ENCODE peak calls at places on chromosomes 2 and 18, in eight cellular contexts. A is heart left ventricle, P is K562, J is upper lobe of right lung, Z is psoas muscle, T is GM23338, H is left ventricle myocardium inferior, N is right atrium auricular region. D is an unnamed sample.

GRCh38 chr2:160308915-160309314 is 108.8 kb upstream of the ITGB6 start:
- DNase-seq in P (no peak), N (no peak), T (peak; percentile 42), A (no peak), H (no peak), J (no peak), Z (no peak), D (no peak)

GRCh38 chr2:12119841-12120240 is 373.4 kb downstream of the LPIN1 start:
- DNase-seq in T (no peak), N (no peak), J (no peak), P (no peak), Z (no peak), A (no peak), H (no peak), D (no peak)

GRCh38 chr2:21489050-21489449 is 365.3 kb downstream of the TDRD15 start:
- DNase-seq in T (no peak), Z (no peak), A (no peak), H (no peak), J (no peak), N (no peak), P (no peak), D (no peak)

GRCh38 chr2:224816816-224817215 is 100.7 kb upstream of the CCDC195 start:
- DNase-seq in P (no peak), Z (no peak), T (peak; percentile 3), N (no peak), H (no peak), A (no peak), J (no peak), D (no peak)

GRCh38 chr2:59425292-59425691 is 1128.2 kb downstream of the BCL11A start:
- DNase-seq in H (no peak), Z (no peak), P (no peak), T (no peak), A (no peak), N (no peak), J (no peak), D (peak; percentile 41)

GRCh38 chr2:157312866-157313486 is 12.6 kb downstream of the ERMN start:
- DNase-seq in A (no peak), T (no peak), H (no peak), Z (no peak), J (no peak), N (no peak), P (no peak), D (no peak)

GRCh38 chr2:237967463-237967871 is 653 bp downstream of the UBE2F start:
- DNase-seq in T (peak; percentile 42), J (peak; percentile 76), P (peak; percentile 36), Z (peak; percentile 71), N (no peak), A (peak; percentile 72), H (peak; percentile 25), D (peak; percentile 80)

GRCh38 chr2:224927671-224928173 is 114.5 kb downstream of the DOCK10 start:
- DNase-seq in N (no peak), J (no peak), T (no peak), H (no peak), P (no peak), Z (no peak), A (no peak), D (no peak)

GRCh38 chr2:127932199-127932877 is 46.6 kb upstream of the AMMECR1L start:
- DNase-seq in J (no peak), N (no peak), P (no peak), A (no peak), Z (no peak), T (no peak), H (no peak), D (no peak)

GRCh38 chr18:35289293-35290069 is 548 bp downstream of the ZSCAN30 start:
- DNase-seq in T (peak; percentile 51), Z (no peak), A (no peak), H (no peak), P (peak; percentile 19), J (peak; percentile 67), N (no peak), D (no peak)

GRCh38 chr2:99662761-99663341 is 173.0 kb upstream of the REV1 start:
- DNase-seq in A (no peak), J (no peak), Z (no peak), P (no peak), H (no peak), N (no peak), T (no peak), D (no peak)

GRCh38 chr2:12106440-12107080 is 360.1 kb downstream of the LPIN1 start:
- DNase-seq in T (no peak), A (peak; percentile 87), N (no peak), J (no peak), H (peak; percentile 80), P (peak; percentile 65), Z (peak; percentile 86), D (peak; percentile 78)

GRCh38 chr2:224162122-224162521 is 123.0 kb upstream of the SERPINE2 start:
- DNase-seq in P (no peak), J (no peak), N (no peak), H (no peak), A (no peak), T (no peak), Z (no peak), D (no peak)

GRCh38 chr18:25074925-25075693 is 276.9 kb downstream of the ZNF521 start:
- DNase-seq in A (no peak), Z (no peak), J (no peak), N (no peak), P (no peak), T (peak; percentile 33), H (no peak), D (no peak)

DNA sequence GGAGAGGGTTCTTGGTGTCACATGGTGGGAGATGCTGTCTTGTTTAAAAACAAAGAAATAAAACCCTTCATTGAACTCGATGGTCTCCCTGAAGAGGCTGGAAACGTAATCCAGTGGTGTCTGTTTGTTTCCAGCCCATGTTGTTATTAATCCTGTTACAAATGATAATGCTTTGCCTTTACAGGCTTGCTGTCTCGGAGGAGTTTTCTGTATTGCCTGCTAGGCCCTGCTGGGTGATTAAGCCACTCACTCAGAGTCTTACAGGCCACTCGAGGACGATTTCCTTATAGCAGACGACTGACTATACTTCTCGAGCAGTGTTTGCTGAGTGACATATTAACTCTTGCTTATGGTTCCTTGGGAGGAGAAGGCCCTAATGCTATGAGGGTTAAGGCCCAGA is 100.4 kb upstream of the MGAT5 start:
- DNase-seq in P (no peak), J (no peak), Z (no peak), H (no peak), A (no peak), N (no peak), T (no peak), D (no peak)
- H3K36me3 ChIP-seq in P (no peaks in the 10 kb centered on the region), J (no peaks in the 10 kb centered on the region), Z (no peaks in the 10 kb centered on the region), H (no peaks in the 10 kb centered on the region), A (no peaks in the 10 kb centered on the region), N (no peaks in the 10 kb centered on the region), T (no peaks in the 10 kb centered on the region), D (no peaks in the 10 kb centered on the region)

GRCh38 chr2:119354860-119355259 is 11.8 kb downstream of the C2orf76 start:
- DNase-seq in T (no peak), N (no peak), Z (no peak), P (no peak), H (no peak), J (no peak), A (no peak), D (no peak)

GRCh38 chr2:119349289-119349688 is 17.3 kb downstream of the C2orf76 start:
- DNase-seq in J (no peak), P (no peak), Z (no peak), H (no peak), N (no peak), T (no peak), A (no peak), D (no peak)

GRCh38 chr2:119350311-119350998 is 16.2 kb downstream of the C2orf76 start:
- DNase-seq in J (no peak), H (no peak), N (no peak), A (no peak), P (no peak), T (peak; percentile 63), Z (no peak), D (no peak)

DNA sequence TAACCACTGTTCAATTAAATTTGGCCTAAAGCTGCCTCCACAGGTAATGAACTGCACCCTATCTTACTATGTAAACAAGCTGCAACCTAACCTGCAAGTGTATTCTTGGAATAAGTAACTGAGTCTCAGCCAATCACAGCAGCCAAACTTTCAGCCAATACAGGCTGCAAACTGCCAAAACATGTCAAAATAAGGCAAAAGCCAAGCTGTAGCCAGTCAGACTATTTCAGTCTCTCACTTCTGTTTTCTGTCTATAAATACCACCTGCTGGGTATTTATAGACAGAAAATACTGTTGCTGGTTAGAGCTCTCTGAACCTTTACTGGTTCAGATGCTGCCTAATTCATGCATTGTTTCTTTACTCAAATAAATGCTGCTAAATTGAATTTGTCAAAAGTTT is 14.3 kb downstream of the C2orf76 start:
- DNase-seq in T (peak; percentile 33), Z (no peak), J (no peak), A (no peak), N (no peak), P (no peak), H (no peak), D (no peak)
- H3K4me3 ChIP-seq in T (no peak overlapping the region), Z (no peak overlapping the region), J (no peak overlapping the region), A (no peak overlapping the region), N (no peak overlapping the region), P (no peak overlapping the region), H (peak overlapping the region; percentile 32), D (no peak overlapping the region)

GRCh38 chr2:187993516-187993915 is 298.2 kb upstream of the GULP1 start:
- DNase-seq in H (no peak), P (no peak), Z (no peak), A (no peak), N (no peak), J (no peak), T (peak; percentile 39), D (no peak)
- H3K4me1 ChIP-seq in H (peaks cover 4% of the 10 kb centered on the region), P (no peaks in the 10 kb centered on the region), Z (no peaks in the 10 kb centered on the region), A (no peaks in the 10 kb centered on the region), N (no peaks in the 10 kb centered on the region), J (no peaks in the 10 kb centered on the region), T (peaks cover 53% of the 10 kb centered on the region), D (no peaks in the 10 kb centered on the region)

DNA sequence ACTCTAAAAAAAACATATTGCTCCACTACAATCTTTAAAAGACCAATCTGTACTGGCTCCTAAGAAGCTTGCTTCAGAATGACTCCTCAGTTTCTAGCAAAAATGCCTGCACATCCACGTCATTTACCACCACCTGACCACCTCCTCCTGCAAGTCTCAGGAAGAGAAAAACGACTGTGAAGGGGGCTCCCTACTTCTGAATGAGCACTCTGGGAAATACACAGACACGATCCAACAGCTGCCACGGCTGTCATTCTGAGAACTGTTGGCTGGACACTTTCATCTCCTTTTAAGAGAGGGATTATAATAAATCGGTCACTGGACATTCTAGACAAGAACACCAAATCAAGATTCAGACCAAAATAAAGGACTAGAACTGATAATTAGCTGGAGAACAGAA is 21.5 kb downstream of the EPG5 start:
- DNase-seq in Z (no peak), P (no peak), A (no peak), T (no peak), J (no peak), H (no peak), N (no peak), D (no peak)
- H3K36me3 ChIP-seq in Z (peaks cover 100% of the 10 kb centered on the region), P (peaks cover 64% of the 10 kb centered on the region), A (peaks cover 94% of the 10 kb centered on the region), T (peaks cover 22% of the 10 kb centered on the region), J (peaks cover 97% of the 10 kb centered on the region), H (peaks cover 97% of the 10 kb centered on the region), N (peaks cover 91% of the 10 kb centered on the region), D (peaks cover 39% of the 10 kb centered on the region)

DNA sequence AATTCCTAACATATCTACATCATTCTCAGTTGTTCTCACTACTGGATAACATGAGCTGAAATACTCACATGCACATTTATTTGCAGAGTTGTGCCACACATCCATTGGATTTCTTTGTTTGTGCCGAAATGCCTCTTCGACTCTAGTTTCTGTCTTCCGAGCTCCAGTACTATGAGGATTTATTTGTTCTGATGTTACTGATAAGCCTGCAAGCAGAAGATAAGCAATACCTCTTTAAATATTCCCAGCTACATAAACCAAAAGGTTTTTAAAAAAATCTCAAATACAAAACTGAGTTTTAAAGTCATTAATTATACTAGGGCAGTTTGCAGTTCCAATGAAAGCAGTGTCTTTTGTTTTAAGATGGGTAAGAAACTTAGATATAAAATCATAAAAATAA is 164.8 kb downstream of the ATAD2B start:
- DNase-seq in N (no peak), J (no peak), Z (no peak), T (no peak), A (no peak), H (no peak), P (no peak), D (no peak)
- H3K4me3 ChIP-seq in N (no peak overlapping the region), J (no peak overlapping the region), Z (no peak overlapping the region), T (no peak overlapping the region), A (no peak overlapping the region), H (no peak overlapping the region), P (no peak overlapping the region), D (no peak overlapping the region)